ENCODE peak calls at places on chromosome 12, in four cellular contexts. D is H9, R is B cell, N is ovary. B is an unnamed sample.

GRCh38 chr12:45989277-45989856 is 1.0 kb downstream of the SCAF11 start:
- DNase-seq in D (no peak), R (peak), N (no peak), B (no peak)

GRCh38 chr12:121932914-121933521 is 14.6 kb downstream of the CFAP251 start:
- DNase-seq in D (no peak), R (no peak), N (no peak), B (no peak)

GRCh38 chr12:105931104-105931503 is 207.7 kb downstream of the NUAK1 start:
- DNase-seq in D (no peak), R (no peak), N (no peak), B (no peak)

GRCh38 chr12:54215990-54216579 is 27.3 kb upstream of the SMUG1 start:
- DNase-seq in D (peak), R (no peak), N (peak), B (peak)

GRCh38 chr12:110916295-110916875 is 4.0 kb downstream of the MYL2 start:
- DNase-seq in D (no peak), R (no peak), N (no peak), B (no peak)

GRCh38 chr12:1528791-1529190 is 65.6 kb downstream of the FBXL14 start:
- DNase-seq in D (peak), R (no peak), N (no peak), B (no peak)

GRCh38 chr12:52566847-52567291 is 6.8 kb downstream of the KRT74 start:
- DNase-seq in D (no peak), R (no peak), N (no peak), B (no peak)

GRCh38 chr12:57604454-57605307 is at the start of gene DTX3:
- DNase-seq in D (peak), R (no peak), N (peak), B (peak)

GRCh38 chr12:76025601-76026575 is 5.7 kb downstream of the PHLDA1 start:
- DNase-seq in D (no peak), R (no peak), N (no peak), B (no peak)

GRCh38 chr12:68919581-68920239 is 13.3 kb downstream of the CPM start:
- DNase-seq in D (no peak), R (no peak), N (no peak), B (no peak)

GRCh38 chr12:121145221-121145620 is 12.5 kb downstream of the P2RX7 start:
- DNase-seq in D (no peak), R (no peak), N (no peak), B (no peak)

GRCh38 chr12:57278465-57279453 is 27.8 kb upstream of the STAC3 start:
- DNase-seq in D (no peak), R (no peak), N (no peak), B (no peak)

GRCh38 chr12:40016960-40017359 is 88.9 kb downstream of the SLC2A13 start:
- DNase-seq in D (no peak), R (no peak), N (no peak), B (no peak)

GRCh38 chr12:108375986-108376663 is 37.0 kb upstream of the CMKLR1 start:
- DNase-seq in D (no peak), R (no peak), N (no peak), B (no peak)

GRCh38 chr12:6074394-6074793 is 50.1 kb downstream of the VWF start:
- DNase-seq in D (no peak), R (no peak), N (no peak), B (no peak)

GRCh38 chr12:19960527-19960926 is 407.8 kb upstream of the PDE3A start:
- DNase-seq in D (no peak), R (no peak), N (no peak), B (no peak)

GRCh38 chr12:112198120-112198733 is 72.9 kb downstream of the TRAFD1 start:
- DNase-seq in D (peak), R (peak), N (peak), B (peak)

GRCh38 chr12:131828671-131829350 is 618 bp downstream of the MMP17 start:
- DNase-seq in D (peak), R (no peak), N (no peak), B (peak)

GRCh38 chr12:65902504-65902903 is 78.2 kb downstream of the HMGA2 start:
- DNase-seq in D (no peak), R (no peak), N (no peak), B (peak)

GRCh38 chr12:119154435-119154818 is 24.3 kb upstream of the HSPB8 start:
- DNase-seq in D (peak), R (no peak), N (no peak), B (no peak)

GRCh38 chr12:98422809-98423208 is 92.6 kb upstream of the TMPO start:
- DNase-seq in D (peak), R (no peak), N (no peak), B (no peak)

GRCh38 chr12:120230326-120230973 is 29.5 kb upstream of the RPLP0 start:
- DNase-seq in D (peak), R (no peak), N (no peak), B (no peak)

GRCh38 chr12:29275834-29276233 is 105.1 kb downstream of the ERGIC2 start:
- DNase-seq in D (no peak), R (no peak), N (no peak), B (no peak)

GRCh38 chr12:48961331-48961730 is 4.0 kb upstream of the ARF3 start:
- DNase-seq in D (no peak), R (no peak), N (no peak), B (no peak)

GRCh38 chr12:55074771-55075170 is 51.4 kb upstream of the OR9K2 start:
- DNase-seq in D (no peak), R (no peak), N (no peak), B (no peak)

GRCh38 chr12:76713986-76714385 is 49.9 kb upstream of the ZDHHC17 start:
- DNase-seq in D (no peak), R (no peak), N (no peak), B (no peak)

GRCh38 chr12:25054783-25055144 is 105.9 kb upstream of the BCAT1 start:
- DNase-seq in D (no peak), R (peak), N (no peak), B (no peak)

GRCh38 chr12:78562358-78563205 is 302.0 kb upstream of the SYT1 start:
- DNase-seq in D (no peak), R (no peak), N (no peak), B (no peak)

GRCh38 chr12:122354958-122355641 is 67.4 kb downstream of the CLIP1 start:
- DNase-seq in D (no peak), R (no peak), N (no peak), B (no peak)

GRCh38 chr12:116361404-116362223 is 84.1 kb upstream of the MED13L start:
- DNase-seq in D (no peak), R (no peak), N (no peak), B (peak)

GRCh38 chr12:102069707-102070106 is 7.9 kb upstream of the WASHC3 start:
- DNase-seq in D (no peak), R (no peak), N (no peak), B (no peak)

GRCh38 chr12:169528-170360 is 44.2 kb downstream of the SLC6A12 start:
- DNase-seq in D (no peak), R (no peak), N (no peak), B (peak)

GRCh38 chr12:85955127-85955526 is 81.0 kb downstream of the NTS start:
- DNase-seq in D (no peak), R (no peak), N (no peak), B (no peak)

GRCh38 chr12:3456809-3457208 is 34.2 kb upstream of the PRMT8 start:
- DNase-seq in D (peak), R (no peak), N (no peak), B (no peak)

GRCh38 chr12:100128509-100128908 is 14.2 kb downstream of the BLTP3B start:
- DNase-seq in D (peak), R (no peak), N (no peak), B (no peak)

GRCh38 chr12:79434561-79434960 is 256.2 kb downstream of the PAWR start:
- DNase-seq in D (no peak), R (no peak), N (no peak), B (no peak)

GRCh38 chr12:65497645-65498044 is 219.2 kb downstream of the MSRB3 start:
- DNase-seq in D (no peak), R (no peak), N (no peak), B (no peak)

DNA sequence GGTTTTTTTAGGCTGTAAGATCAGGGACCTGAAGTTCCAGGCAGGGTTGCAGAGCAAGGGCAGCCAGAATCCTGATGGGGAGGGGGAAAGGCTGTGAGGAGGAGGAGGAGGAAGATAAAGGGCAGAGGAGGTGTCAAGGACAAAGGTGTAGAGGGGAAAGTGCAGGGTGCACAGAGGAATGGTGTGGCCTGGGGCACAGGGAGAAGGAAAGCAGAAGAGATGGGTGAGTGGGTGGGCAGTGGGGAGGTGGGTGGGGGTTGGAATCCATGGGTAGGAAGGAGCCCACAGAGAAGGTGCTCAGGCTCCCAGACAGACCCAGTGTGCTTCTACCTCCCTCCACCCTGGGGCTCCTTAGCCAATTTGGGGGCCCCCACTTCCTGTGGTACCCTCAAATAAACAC is 11.2 kb downstream of the TRPV4 start:
- DNase-seq in D (no peak), R (no peak), N (no peak), B (no peak)
- TF ChIP-seq CTCF in D (no peak), R (no peak), N (no peak), B (no peak)

GRCh38 chr12:13390381-13390856 is 193.9 kb downstream of the EMP1 start:
- DNase-seq in D (no peak), R (no peak), N (peak), B (no peak)
- TF ChIP-seq CTCF in D (no peak), R (no peak), N (no peak), B (no peak)

GRCh38 chr12:113359939-113360748 is 1.8 kb downstream of the PLBD2 start:
- DNase-seq in D (no peak), R (no peak), N (no peak), B (no peak)
- TF ChIP-seq CTCF in D (peak), R (no peak), N (no peak), B (no peak)

GRCh38 chr12:90940872-90941499 is 14.0 kb downstream of the CCER1 start:
- DNase-seq in D (no peak), R (no peak), N (no peak), B (no peak)

GRCh38 chr12:90939382-90939781 is 15.6 kb downstream of the CCER1 start:
- DNase-seq in D (no peak), R (no peak), N (no peak), B (no peak)

GRCh38 chr12:90947869-90948268 is 7.1 kb downstream of the CCER1 start:
- DNase-seq in D (no peak), R (no peak), N (no peak), B (no peak)

GRCh38 chr12:90943248-90943647 is 11.7 kb downstream of the CCER1 start:
- DNase-seq in D (no peak), R (no peak), N (no peak), B (no peak)

DNA sequence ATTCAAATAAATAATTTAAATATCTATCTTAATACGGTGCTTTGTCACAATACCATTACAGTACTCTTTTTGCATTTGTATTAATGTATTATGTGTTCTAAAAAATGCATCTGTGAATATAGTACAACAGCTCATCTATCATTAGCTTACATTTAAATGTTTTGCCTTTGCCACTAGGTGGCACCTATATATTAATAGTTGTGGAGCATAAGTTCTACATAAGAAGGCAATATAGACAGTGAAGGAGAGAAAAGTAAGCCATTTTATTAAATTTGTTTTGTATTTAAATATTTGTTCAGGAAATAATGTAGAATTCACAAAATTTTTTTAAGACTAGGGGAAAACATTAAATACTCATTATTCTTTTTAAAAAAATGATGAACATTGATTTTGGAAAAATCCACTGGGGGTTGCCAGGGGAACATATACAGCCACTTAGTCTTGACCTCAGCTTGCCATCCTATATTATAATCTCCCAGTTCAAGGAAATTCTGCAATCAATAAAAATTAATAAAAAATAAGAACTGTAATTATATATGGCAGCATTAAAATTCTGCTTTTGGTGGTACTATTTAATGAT is 9.8 kb downstream of the CCER1 start:
- DNase-seq in D (no peak), R (no peak), N (no peak), B (peak)
- TF ChIP-seq CTCF in D (peak), R (peak), N (no peak), B (peak)